ENCODE peak calls at places on chromosome 21, in six cellular contexts. One of them, this sample, is unnamed. For H3K36me3, the result is how much of the 10 kb centered on the place peaks cover.

GRCh38 chr21:25462517-25462971 is 144.7 kb downstream of the MRPL39 start:
- DNase-seq in aorta: no peak
- DNase-seq in HepG2: no peak
- DNase-seq in tibial artery: no peak
- DNase-seq in mammary epithelial cell: no peak
- DNase-seq in left lung: no peak
- DNase-seq in this sample: no peak

GRCh38 chr21:36193200-36193599 is 36.6 kb downstream of the DOP1B start:
- DNase-seq in aorta: no peak
- DNase-seq in HepG2: no peak
- DNase-seq in tibial artery: no peak
- DNase-seq in mammary epithelial cell: peak
- DNase-seq in left lung: no peak
- DNase-seq in this sample: no peak

GRCh38 chr21:16250282-16250681 is 520.5 kb downstream of the USP25 start:
- DNase-seq in aorta: no peak
- DNase-seq in HepG2: no peak
- DNase-seq in tibial artery: no peak
- DNase-seq in mammary epithelial cell: no peak
- DNase-seq in left lung: no peak
- DNase-seq in this sample: no peak

GRCh38 chr21:31346256-31346821 is 2.3 kb upstream of the TIAM1 start:
- DNase-seq in aorta: no peak
- DNase-seq in HepG2: no peak
- DNase-seq in tibial artery: no peak
- DNase-seq in mammary epithelial cell: no peak
- DNase-seq in left lung: no peak
- DNase-seq in this sample: no peak

GRCh38 chr21:14646893-14647292 is 100.8 kb upstream of the SAMSN1 start:
- DNase-seq in aorta: no peak
- DNase-seq in HepG2: no peak
- DNase-seq in tibial artery: no peak
- DNase-seq in mammary epithelial cell: no peak
- DNase-seq in left lung: no peak
- DNase-seq in this sample: no peak

GRCh38 chr21:36454706-36455105 is 25.2 kb downstream of the CLDN14 start:
- DNase-seq in aorta: no peak
- DNase-seq in HepG2: no peak
- DNase-seq in tibial artery: no peak
- DNase-seq in mammary epithelial cell: no peak
- DNase-seq in left lung: no peak
- DNase-seq in this sample: no peak

GRCh38 chr21:33267250-33267649 is 1.1 kb downstream of the IL10RB start:
- DNase-seq in aorta: no peak
- DNase-seq in HepG2: no peak
- DNase-seq in tibial artery: no peak
- DNase-seq in mammary epithelial cell: no peak
- DNase-seq in left lung: no peak
- DNase-seq in this sample: no peak

GRCh38 chr21:45074048-45074817 is at the start of gene ADARB1:
- DNase-seq in aorta: peak
- DNase-seq in HepG2: peak
- DNase-seq in tibial artery: no peak
- DNase-seq in mammary epithelial cell: peak
- DNase-seq in left lung: peak
- DNase-seq in this sample: peak

GRCh38 chr21:25513810-25514209 is 93.5 kb downstream of the MRPL39 start:
- DNase-seq in aorta: no peak
- DNase-seq in HepG2: no peak
- DNase-seq in tibial artery: no peak
- DNase-seq in mammary epithelial cell: no peak
- DNase-seq in left lung: no peak
- DNase-seq in this sample: no peak

GRCh38 chr21:31342328-31342727 is 1.7 kb downstream of the TIAM1 start:
- DNase-seq in aorta: no peak
- DNase-seq in HepG2: no peak
- DNase-seq in tibial artery: no peak
- DNase-seq in mammary epithelial cell: no peak
- DNase-seq in left lung: no peak
- DNase-seq in this sample: no peak

GRCh38 chr21:27173052-27173451 is 206.2 kb upstream of the ADAMTS5 start:
- DNase-seq in aorta: no peak
- DNase-seq in HepG2: no peak
- DNase-seq in tibial artery: no peak
- DNase-seq in mammary epithelial cell: no peak
- DNase-seq in left lung: no peak
- DNase-seq in this sample: no peak

GRCh38 chr21:42757422-42757821 is 104.0 kb downstream of the PDE9A start:
- DNase-seq in aorta: no peak
- DNase-seq in HepG2: no peak
- DNase-seq in tibial artery: no peak
- DNase-seq in mammary epithelial cell: no peak
- DNase-seq in left lung: no peak
- DNase-seq in this sample: no peak
- H3K36me3 ChIP-seq in aorta: under half
- H3K36me3 ChIP-seq in HepG2: under half
- H3K36me3 ChIP-seq in tibial artery: under half
- H3K36me3 ChIP-seq in mammary epithelial cell: under half
- H3K36me3 ChIP-seq in left lung: under half
- H3K36me3 ChIP-seq in this sample: under half

GRCh38 chr21:42188663-42189062 is 30.3 kb upstream of the ABCG1 start:
- DNase-seq in aorta: no peak
- DNase-seq in HepG2: no peak
- DNase-seq in tibial artery: no peak
- DNase-seq in mammary epithelial cell: no peak
- DNase-seq in left lung: no peak
- DNase-seq in this sample: no peak

GRCh38 chr21:42190492-42190875 is 28.5 kb upstream of the ABCG1 start:
- DNase-seq in aorta: no peak
- DNase-seq in HepG2: no peak
- DNase-seq in tibial artery: no peak
- DNase-seq in mammary epithelial cell: no peak
- DNase-seq in left lung: no peak
- DNase-seq in this sample: no peak

GRCh38 chr21:42189860-42190491 is 29.0 kb upstream of the ABCG1 start:
- DNase-seq in aorta: no peak
- DNase-seq in HepG2: no peak
- DNase-seq in tibial artery: no peak
- DNase-seq in mammary epithelial cell: no peak
- DNase-seq in left lung: no peak
- DNase-seq in this sample: no peak

GRCh38 chr21:42186591-42186990 is 32.3 kb upstream of the ABCG1 start:
- DNase-seq in aorta: no peak
- DNase-seq in HepG2: no peak
- DNase-seq in tibial artery: no peak
- DNase-seq in mammary epithelial cell: no peak
- DNase-seq in left lung: no peak
- DNase-seq in this sample: no peak

DNA sequence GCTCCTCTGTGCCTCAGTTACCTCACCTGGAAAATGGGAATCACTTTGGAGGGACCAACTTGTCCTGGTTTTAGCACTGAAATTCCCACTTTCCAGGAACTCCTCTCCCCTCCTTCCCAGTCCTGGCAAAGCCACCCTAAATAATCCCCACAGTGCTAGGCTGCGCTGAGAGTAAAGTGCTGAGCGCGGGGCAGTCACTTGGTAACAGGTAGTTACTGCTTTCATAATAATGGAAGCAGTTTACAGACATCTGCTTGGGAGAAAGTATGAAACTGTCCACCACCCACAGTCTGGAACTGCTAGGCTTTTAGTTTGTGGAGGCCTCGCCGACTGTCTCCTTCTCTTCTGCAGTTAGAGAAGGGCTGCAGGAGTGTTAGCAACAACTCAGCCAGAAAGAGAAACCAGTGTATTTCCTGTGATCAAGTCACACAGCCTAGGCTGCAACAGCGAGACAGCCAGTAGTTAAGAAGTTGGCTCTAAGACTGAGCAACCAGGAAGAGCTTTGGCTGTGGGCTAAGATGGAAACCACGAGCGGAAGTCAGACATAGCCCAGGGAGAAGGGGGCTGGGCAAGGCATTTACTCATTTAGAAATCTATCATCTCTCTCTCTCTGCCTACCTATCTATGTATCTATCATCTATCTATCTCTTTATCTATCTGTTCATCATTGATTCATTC is 30.8 kb upstream of the ABCG1 start:
- DNase-seq in aorta: no peak
- DNase-seq in HepG2: no peak
- DNase-seq in tibial artery: peak
- DNase-seq in mammary epithelial cell: peak
- DNase-seq in left lung: peak
- DNase-seq in this sample: no peak
- H3K4me3 ChIP-seq in aorta: no peak
- H3K4me3 ChIP-seq in HepG2: no peak
- H3K4me3 ChIP-seq in tibial artery: no peak
- H3K4me3 ChIP-seq in mammary epithelial cell: no peak
- H3K4me3 ChIP-seq in left lung: no peak
- H3K4me3 ChIP-seq in this sample: no peak

GRCh38 chr21:37514038-37514665 is 147.6 kb downstream of the DYRK1A start:
- DNase-seq in aorta: no peak
- DNase-seq in HepG2: no peak
- DNase-seq in tibial artery: no peak
- DNase-seq in mammary epithelial cell: no peak
- DNase-seq in left lung: no peak
- DNase-seq in this sample: no peak

GRCh38 chr21:37509802-37510393 is 143.3 kb downstream of the DYRK1A start:
- DNase-seq in aorta: no peak
- DNase-seq in HepG2: no peak
- DNase-seq in tibial artery: no peak
- DNase-seq in mammary epithelial cell: no peak
- DNase-seq in left lung: no peak
- DNase-seq in this sample: no peak

GRCh38 chr21:37516998-37517397 is 150.4 kb downstream of the DYRK1A start:
- DNase-seq in aorta: no peak
- DNase-seq in HepG2: no peak
- DNase-seq in tibial artery: no peak
- DNase-seq in mammary epithelial cell: no peak
- DNase-seq in left lung: no peak
- DNase-seq in this sample: no peak

GRCh38 chr21:37511848-37512247 is 145.3 kb downstream of the DYRK1A start:
- DNase-seq in aorta: no peak
- DNase-seq in HepG2: no peak
- DNase-seq in tibial artery: no peak
- DNase-seq in mammary epithelial cell: no peak
- DNase-seq in left lung: no peak
- DNase-seq in this sample: no peak

GRCh38 chr21:37513383-37513782 is 146.8 kb downstream of the DYRK1A start:
- DNase-seq in aorta: no peak
- DNase-seq in HepG2: no peak
- DNase-seq in tibial artery: no peak
- DNase-seq in mammary epithelial cell: no peak
- DNase-seq in left lung: no peak
- DNase-seq in this sample: no peak
- H3K36me3 ChIP-seq in aorta: under half
- H3K36me3 ChIP-seq in HepG2: half or more
- H3K36me3 ChIP-seq in tibial artery: half or more
- H3K36me3 ChIP-seq in mammary epithelial cell: under half
- H3K36me3 ChIP-seq in left lung: under half
- H3K36me3 ChIP-seq in this sample: half or more

DNA sequence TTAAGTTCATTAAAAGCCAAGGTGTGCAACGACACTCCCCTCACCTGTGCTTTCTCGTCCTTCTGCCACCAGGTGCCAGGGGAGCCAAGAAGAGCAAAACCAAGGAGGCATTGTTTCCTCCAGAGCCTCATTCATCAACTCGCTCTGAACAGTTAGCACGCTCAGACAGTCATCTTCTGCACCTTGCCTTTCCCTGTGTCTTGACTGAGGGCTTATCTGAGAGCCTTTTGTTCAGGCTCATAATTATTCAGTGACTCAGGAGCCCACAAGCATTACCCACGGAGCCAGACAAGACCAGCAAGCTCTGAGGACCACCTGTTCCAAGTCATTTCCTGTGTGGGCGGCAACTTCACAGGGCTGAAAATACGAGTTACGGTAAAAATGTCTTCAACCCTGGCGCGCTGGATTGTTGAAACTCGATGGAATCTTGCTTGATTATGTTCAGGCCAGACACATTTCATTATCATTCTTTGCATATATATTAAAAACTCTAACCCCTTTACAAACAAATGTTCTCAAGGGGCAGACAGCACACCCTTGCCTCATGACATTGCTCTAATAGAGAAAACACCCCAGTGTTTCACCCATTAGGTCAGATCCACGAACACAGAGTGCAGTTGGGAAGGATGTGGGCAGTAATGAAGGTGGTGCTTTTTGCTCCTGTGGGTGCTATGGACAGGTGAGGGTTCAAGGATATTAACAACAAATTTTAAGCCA is 89.7 kb upstream of the RUNX1 start:
- DNase-seq in aorta: no peak
- DNase-seq in HepG2: no peak
- DNase-seq in tibial artery: no peak
- DNase-seq in mammary epithelial cell: peak
- DNase-seq in left lung: no peak
- DNase-seq in this sample: no peak
- H3K4me3 ChIP-seq in aorta: no peak
- H3K4me3 ChIP-seq in HepG2: no peak
- H3K4me3 ChIP-seq in tibial artery: no peak
- H3K4me3 ChIP-seq in mammary epithelial cell: no peak
- H3K4me3 ChIP-seq in left lung: no peak
- H3K4me3 ChIP-seq in this sample: no peak